ENCODE peak calls at places on chromosomes 11 and 22, in four cellular contexts. One of them, this sample, is unnamed.

GRCh38 chr22:17980638-17981051 is 43.7 kb downstream of the MICAL3 start:
- DNase-seq in K562: peak
- DNase-seq in GM12891: peak
- DNase-seq in vagina: no peak
- DNase-seq in this sample: no peak

GRCh38 chr22:32531955-32532818 is 57.6 kb downstream of the FBXO7 start:
- DNase-seq in K562: peak
- DNase-seq in GM12891: no peak
- DNase-seq in vagina: no peak
- DNase-seq in this sample: peak

GRCh38 chr11:69030324-69030723 is 17.3 kb upstream of the MRGPRF start:
- DNase-seq in K562: no peak
- DNase-seq in GM12891: no peak
- DNase-seq in vagina: no peak
- DNase-seq in this sample: no peak

GRCh38 chr11:56396047-56396446 is 16.4 kb upstream of the OR5AL1 start:
- DNase-seq in K562: no peak
- DNase-seq in GM12891: no peak
- DNase-seq in vagina: no peak
- DNase-seq in this sample: no peak

GRCh38 chr22:42948205-42948804 is 66.6 kb downstream of the PACSIN2 start:
- DNase-seq in K562: no peak
- DNase-seq in GM12891: no peak
- DNase-seq in vagina: no peak
- DNase-seq in this sample: no peak

GRCh38 chr11:26867286-26867685 is 126.6 kb upstream of the FIBIN start:
- DNase-seq in K562: no peak
- DNase-seq in GM12891: no peak
- DNase-seq in vagina: no peak
- DNase-seq in this sample: no peak

GRCh38 chr11:46649180-46649738 is 31.9 kb downstream of the ATG13 start:
- DNase-seq in K562: no peak
- DNase-seq in GM12891: no peak
- DNase-seq in vagina: peak
- DNase-seq in this sample: no peak

GRCh38 chr11:11584446-11584810 is 37.4 kb downstream of the GALNT18 start:
- DNase-seq in K562: no peak
- DNase-seq in GM12891: no peak
- DNase-seq in vagina: no peak
- DNase-seq in this sample: no peak

GRCh38 chr11:16043617-16044016 is 312.7 kb downstream of the SOX6 start:
- DNase-seq in K562: no peak
- DNase-seq in GM12891: no peak
- DNase-seq in vagina: no peak
- DNase-seq in this sample: no peak

GRCh38 chr11:70067591-70068341 is 10.4 kb upstream of the ANO1 start:
- DNase-seq in K562: no peak
- DNase-seq in GM12891: no peak
- DNase-seq in vagina: peak
- DNase-seq in this sample: peak

GRCh38 chr11:128026596-128026995 is 560.8 kb downstream of the ETS1 start:
- DNase-seq in K562: no peak
- DNase-seq in GM12891: no peak
- DNase-seq in vagina: no peak
- DNase-seq in this sample: no peak

GRCh38 chr22:31259798-31260473 is 32.4 kb downstream of the PIK3IP1 start:
- DNase-seq in K562: no peak
- DNase-seq in GM12891: no peak
- DNase-seq in vagina: no peak
- DNase-seq in this sample: no peak

GRCh38 chr22:31611065-31611760 is 50.8 kb downstream of the PISD start:
- DNase-seq in K562: no peak
- DNase-seq in GM12891: no peak
- DNase-seq in vagina: no peak
- DNase-seq in this sample: no peak

GRCh38 chr22:19959043-19959586 is 17.5 kb upstream of the TXNRD2 start:
- DNase-seq in K562: peak
- DNase-seq in GM12891: no peak
- DNase-seq in vagina: no peak
- DNase-seq in this sample: peak

GRCh38 chr11:96037267-96037990 is 113.5 kb upstream of the MTMR2 start:
- DNase-seq in K562: no peak
- DNase-seq in GM12891: no peak
- DNase-seq in vagina: no peak
- DNase-seq in this sample: no peak

GRCh38 chr11:8712506-8712905 is 29.9 kb downstream of the RPL27A start:
- DNase-seq in K562: no peak
- DNase-seq in GM12891: no peak
- DNase-seq in vagina: no peak
- DNase-seq in this sample: no peak

GRCh38 chr22:30205281-30206115 is 41.1 kb downstream of the LIF start:
- DNase-seq in K562: no peak
- DNase-seq in GM12891: no peak
- DNase-seq in vagina: peak
- DNase-seq in this sample: peak

GRCh38 chr11:72352859-72353551 is 81.3 kb downstream of the CLPB start:
- DNase-seq in K562: peak
- DNase-seq in GM12891: peak
- DNase-seq in vagina: no peak
- DNase-seq in this sample: no peak

GRCh38 chr11:69157156-69157821 is 1.6 kb downstream of the SMIM38 start:
- DNase-seq in K562: peak
- DNase-seq in GM12891: no peak
- DNase-seq in vagina: no peak
- DNase-seq in this sample: no peak

GRCh38 chr11:94928146-94928995 is 45.0 kb downstream of the CWC15 start:
- DNase-seq in K562: no peak
- DNase-seq in GM12891: no peak
- DNase-seq in vagina: peak
- DNase-seq in this sample: no peak

GRCh38 chr22:41725510-41726110 is 26.3 kb downstream of the MEI1 start:
- DNase-seq in K562: peak
- DNase-seq in GM12891: no peak
- DNase-seq in vagina: no peak
- DNase-seq in this sample: no peak

GRCh38 chr11:34495724-34496377 is 17.7 kb downstream of the ELF5 start:
- DNase-seq in K562: no peak
- DNase-seq in GM12891: no peak
- DNase-seq in vagina: no peak
- DNase-seq in this sample: no peak

GRCh38 chr11:73152861-73153483 is 10.9 kb upstream of the FCHSD2 start:
- DNase-seq in K562: no peak
- DNase-seq in GM12891: no peak
- DNase-seq in vagina: no peak
- DNase-seq in this sample: no peak

GRCh38 chr11:34184505-34185015 is 79.1 kb downstream of the NAT10 start:
- DNase-seq in K562: no peak
- DNase-seq in GM12891: no peak
- DNase-seq in vagina: no peak
- DNase-seq in this sample: no peak

GRCh38 chr11:65013692-65014145 is 241 bp upstream of the ARL2 start:
- DNase-seq in K562: peak
- DNase-seq in GM12891: peak
- DNase-seq in vagina: peak
- DNase-seq in this sample: peak

GRCh38 chr11:65013130-65013691 is 749 bp upstream of the ARL2 start:
- DNase-seq in K562: peak
- DNase-seq in GM12891: peak
- DNase-seq in vagina: no peak
- DNase-seq in this sample: peak

GRCh38 chr11:65016705-65017104 is 2.7 kb downstream of the ARL2 start:
- DNase-seq in K562: no peak
- DNase-seq in GM12891: no peak
- DNase-seq in vagina: no peak
- DNase-seq in this sample: no peak

GRCh38 chr11:65017927-65018326 is 4.0 kb downstream of the ARL2 start:
- DNase-seq in K562: no peak
- DNase-seq in GM12891: no peak
- DNase-seq in vagina: no peak
- DNase-seq in this sample: no peak

DNA sequence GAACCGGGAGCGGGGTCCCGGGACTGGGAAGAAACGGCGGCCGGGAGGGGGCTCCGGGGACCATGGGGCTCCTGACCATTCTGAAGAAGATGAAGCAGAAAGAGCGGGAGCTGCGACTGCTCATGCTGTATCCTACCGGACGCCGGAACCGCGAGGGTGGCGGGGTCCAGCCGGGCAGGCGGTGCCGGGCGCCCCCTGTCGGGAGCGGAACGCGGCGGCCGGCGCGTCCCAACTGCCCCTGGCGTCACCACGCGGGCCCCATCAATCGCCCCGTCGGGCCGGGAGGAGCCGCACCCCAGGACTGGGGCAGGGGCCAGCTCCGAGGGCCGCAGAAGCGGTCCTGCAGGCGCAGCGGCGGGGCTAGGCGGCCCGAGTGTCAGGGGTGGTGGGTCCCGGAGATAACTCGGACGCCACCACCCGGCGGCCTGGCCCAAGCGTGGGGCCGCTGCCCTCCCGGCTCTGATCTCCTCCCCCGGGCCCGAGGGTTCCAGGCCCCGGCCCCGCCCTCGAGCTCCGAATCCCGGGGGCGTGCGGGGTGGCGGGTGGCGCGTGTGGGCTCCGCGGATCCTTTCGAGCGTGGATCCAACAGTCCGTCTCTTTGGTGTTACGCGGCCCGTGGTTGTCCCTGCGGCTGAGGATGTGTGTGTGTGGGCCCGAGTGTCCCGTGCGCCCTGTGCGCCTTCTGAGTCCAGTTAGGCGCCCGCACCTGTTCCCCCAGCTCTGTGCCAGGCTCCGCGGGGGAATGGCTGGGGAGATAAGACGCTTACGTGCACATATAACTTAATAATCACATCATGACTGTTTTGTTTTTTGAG is at the start of gene ARL2:
- DNase-seq in K562: peak
- DNase-seq in GM12891: peak
- DNase-seq in vagina: no peak
- DNase-seq in this sample: peak
- TF ChIP-seq POLR2AphosphoS5 in K562: no peak
- TF ChIP-seq POLR2AphosphoS5 in GM12891: peak
- TF ChIP-seq POLR2AphosphoS5 in vagina: no peak
- TF ChIP-seq POLR2AphosphoS5 in this sample: no peak

GRCh38 chr22:36288571-36289405 is 35.9 kb downstream of the APOL1 start:
- DNase-seq in K562: no peak
- DNase-seq in GM12891: no peak
- DNase-seq in vagina: no peak
- DNase-seq in this sample: no peak
- TF ChIP-seq POLR2AphosphoS5 in K562: no peak
- TF ChIP-seq POLR2AphosphoS5 in GM12891: no peak
- TF ChIP-seq POLR2AphosphoS5 in vagina: no peak
- TF ChIP-seq POLR2AphosphoS5 in this sample: no peak

GRCh38 chr11:93728792-93729128 is 12.5 kb downstream of the TAF1D start:
- DNase-seq in K562: no peak
- DNase-seq in GM12891: no peak
- DNase-seq in vagina: no peak
- DNase-seq in this sample: no peak
- TF ChIP-seq POLR2AphosphoS5 in K562: peak
- TF ChIP-seq POLR2AphosphoS5 in GM12891: no peak
- TF ChIP-seq POLR2AphosphoS5 in vagina: no peak
- TF ChIP-seq POLR2AphosphoS5 in this sample: no peak

GRCh38 chr11:78039919-78040671 is 17.0 kb upstream of the KCTD14 start:
- DNase-seq in K562: peak
- DNase-seq in GM12891: peak
- DNase-seq in vagina: no peak
- DNase-seq in this sample: no peak
- TF ChIP-seq POLR2AphosphoS5 in K562: no peak
- TF ChIP-seq POLR2AphosphoS5 in GM12891: no peak
- TF ChIP-seq POLR2AphosphoS5 in vagina: no peak
- TF ChIP-seq POLR2AphosphoS5 in this sample: no peak

DNA sequence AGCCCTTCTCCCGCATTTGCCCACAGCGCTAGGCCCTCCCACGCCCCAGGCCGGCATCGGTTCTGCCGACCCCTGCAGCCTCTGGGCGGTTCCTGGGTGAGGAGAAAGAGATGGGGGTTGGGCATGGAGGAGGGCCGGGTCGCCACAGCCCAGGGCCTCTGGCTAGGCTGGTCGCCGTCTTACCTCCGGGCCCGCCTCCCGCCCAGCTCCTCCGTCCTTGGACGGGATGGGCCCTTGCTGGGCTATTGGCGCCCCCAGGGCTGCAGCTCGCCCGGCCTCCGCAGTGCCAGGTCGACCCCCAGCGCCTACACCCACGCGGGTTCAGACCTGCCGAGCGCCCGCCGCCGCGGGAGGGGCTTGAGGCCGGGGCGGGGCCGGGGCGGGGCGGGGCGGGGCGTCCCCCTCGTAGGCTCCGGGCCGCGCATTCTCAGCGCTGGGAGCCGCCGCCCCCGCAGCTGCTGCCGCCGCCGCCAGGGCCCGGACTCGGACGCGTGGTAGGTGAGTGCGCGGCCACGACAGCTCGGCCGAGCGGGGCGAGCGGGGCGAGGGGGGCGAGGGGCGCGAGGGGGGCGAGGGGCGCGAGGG is at the start of gene CD151:
- DNase-seq in K562: peak
- DNase-seq in GM12891: no peak
- DNase-seq in vagina: no peak
- DNase-seq in this sample: no peak
- TF ChIP-seq POLR2AphosphoS5 in K562: peak
- TF ChIP-seq POLR2AphosphoS5 in GM12891: no peak
- TF ChIP-seq POLR2AphosphoS5 in vagina: no peak
- TF ChIP-seq POLR2AphosphoS5 in this sample: no peak

GRCh38 chr11:48366365-48366764 is at the start of gene OR4C5:
- DNase-seq in K562: no peak
- DNase-seq in GM12891: no peak
- DNase-seq in vagina: no peak
- DNase-seq in this sample: no peak
- TF ChIP-seq POLR2AphosphoS5 in K562: no peak
- TF ChIP-seq POLR2AphosphoS5 in GM12891: no peak
- TF ChIP-seq POLR2AphosphoS5 in vagina: no peak
- TF ChIP-seq POLR2AphosphoS5 in this sample: no peak

GRCh38 chr22:23180893-23181762 is 819 bp downstream of the BCR start:
- DNase-seq in K562: peak
- DNase-seq in GM12891: peak
- DNase-seq in vagina: no peak
- DNase-seq in this sample: peak
- TF ChIP-seq POLR2AphosphoS5 in K562: no peak
- TF ChIP-seq POLR2AphosphoS5 in GM12891: no peak
- TF ChIP-seq POLR2AphosphoS5 in vagina: no peak
- TF ChIP-seq POLR2AphosphoS5 in this sample: no peak

This sample was measured in suprapubic skin.